ENCODE peak calls at places on chromosomes 6 and 20, in five cellular contexts. W is NCI-H1105; J is activated T-helper 1 cell treated with Interleukin-2 at 50 U/mL for 16 hours; P is Calu3; Z is activated CD4-positive, alpha-beta T cell treated with anti-CD3 and anti-CD28 coated beads for 24 hours. B is an unnamed sample.

GRCh38 chr20:20624914-20625313 is 87.5 kb downstream of the RALGAPA2 start:
- DNase-seq in W (peak; percentile 99), J (no peak), P (no peak), Z (no peak), B (no peak)

GRCh38 chr20:22773326-22773725 is 189.0 kb upstream of the FOXA2 start:
- DNase-seq in W (no peak), J (no peak), P (no peak), Z (no peak), B (no peak)

GRCh38 chr6:18405477-18406293 is 18.5 kb downstream of the RNF144B start:
- DNase-seq in W (no peak), J (no peak), P (no peak), Z (no peak), B (no peak)

GRCh38 chr6:72245565-72245964 is 359.2 kb downstream of the RIMS1 start:
- DNase-seq in W (no peak), J (no peak), P (no peak), Z (no peak), B (no peak)

GRCh38 chr6:90004511-90004910 is 110.2 kb downstream of the GJA10 start:
- DNase-seq in W (no peak), J (no peak), P (no peak), Z (no peak), B (no peak)

GRCh38 chr6:29528988-29529560 is 30.5 kb downstream of the UBD start:
- DNase-seq in W (no peak), J (no peak), P (no peak), Z (no peak), B (no peak)

GRCh38 chr6:43949451-43950110 is 177.7 kb downstream of the MRPL14 start:
- DNase-seq in W (no peak), J (no peak), P (no peak), Z (no peak), B (no peak)

GRCh38 chr20:33012327-33013189 is 5.1 kb downstream of the BPIFB2 start:
- DNase-seq in W (no peak), J (no peak), P (no peak), Z (no peak), B (no peak)

GRCh38 chr6:107466062-107466461 is 6.7 kb upstream of the PDSS2 start:
- DNase-seq in W (no peak), J (no peak), P (no peak), Z (no peak), B (no peak)

B was measured in SHP77.